ENCODE peak calls at places on chromosomes 1 and 21, in four cellular contexts. J is astrocyte, K is sigmoid colon, U is IMR-90. I is an unnamed sample.

GRCh38 chr1:236336084-236336483 is 54.3 kb upstream of the ERO1B start:
- DNase-seq in K (no peak), J (no peak), U (no peak), I (peak; percentile 25)

GRCh38 chr1:220887202-220887867 is 8.1 kb downstream of the HLX start:
- DNase-seq in K (no peak), U (no peak), J (no peak), I (no peak)

GRCh38 chr1:67675800-67676199 is 9.2 kb upstream of the GADD45A start:
- DNase-seq in U (peak; percentile 65), J (no peak), K (no peak), I (no peak)

GRCh38 chr1:67429528-67430357 is 459 bp downstream of the SERBP1 start:
- DNase-seq in J (no peak), U (no peak), K (peak; percentile 68), I (no peak)

GRCh38 chr1:197733324-197733723 is 42.0 kb downstream of the DENND1B start:
- DNase-seq in U (no peak), J (no peak), K (no peak), I (no peak)

GRCh38 chr21:34205811-34206635 is 132.6 kb downstream of the MRPS6 start:
- DNase-seq in K (no peak), U (no peak), J (no peak), I (peak; percentile 32)

GRCh38 chr1:49102752-49103151 is 326.1 kb upstream of the BEND5 start:
- DNase-seq in J (peak; percentile 97), K (no peak), U (no peak), I (peak; percentile 39)

GRCh38 chr1:93468681-93469080 is 20.8 kb downstream of the FNBP1L start:
- DNase-seq in K (no peak), J (peak; percentile 77), U (peak; percentile 22), I (no peak)

GRCh38 chr21:26115346-26115745 is 55.2 kb downstream of the APP start:
- DNase-seq in J (no peak), U (no peak), K (no peak), I (no peak)

GRCh38 chr1:18090636-18091035 is 17.0 kb upstream of the IGSF21 start:
- DNase-seq in U (no peak), J (no peak), K (no peak), I (no peak)

GRCh38 chr21:38494688-38495087 is 3.6 kb downstream of the ERG start:
- DNase-seq in U (no peak), J (peak; percentile 45), K (no peak), I (no peak)

GRCh38 chr1:84947536-84948410 is 49.1 kb downstream of the MCOLN2 start:
- DNase-seq in K (no peak), J (no peak), U (no peak), I (peak; percentile 92)

GRCh38 chr1:46204406-46204742 is 1.2 kb downstream of the LURAP1 start:
- DNase-seq in J (no peak), K (peak; percentile 68), U (no peak), I (no peak)

GRCh38 chr21:42102063-42102462 is 30.9 kb downstream of the UMODL1 start:
- DNase-seq in K (no peak), J (peak; percentile 81), U (no peak), I (peak; percentile 13)

GRCh38 chr21:25837545-25838263 is 102.9 kb downstream of the GABPA start:
- DNase-seq in U (peak; percentile 89), J (peak; percentile 92), K (no peak), I (no peak)

GRCh38 chr1:168803696-168804510 is 74.9 kb upstream of the DPT start:
- DNase-seq in U (no peak), J (peak; percentile 3), K (no peak), I (no peak)

GRCh38 chr1:203564024-203564423 is 62.6 kb upstream of the ATP2B4 start:
- DNase-seq in U (peak; percentile 58), K (no peak), J (peak; percentile 61), I (no peak)

GRCh38 chr1:27873671-27874384 is 1.5 kb downstream of the THEMIS2 start:
- DNase-seq in K (peak; percentile 75), J (no peak), U (no peak), I (no peak)

DNA sequence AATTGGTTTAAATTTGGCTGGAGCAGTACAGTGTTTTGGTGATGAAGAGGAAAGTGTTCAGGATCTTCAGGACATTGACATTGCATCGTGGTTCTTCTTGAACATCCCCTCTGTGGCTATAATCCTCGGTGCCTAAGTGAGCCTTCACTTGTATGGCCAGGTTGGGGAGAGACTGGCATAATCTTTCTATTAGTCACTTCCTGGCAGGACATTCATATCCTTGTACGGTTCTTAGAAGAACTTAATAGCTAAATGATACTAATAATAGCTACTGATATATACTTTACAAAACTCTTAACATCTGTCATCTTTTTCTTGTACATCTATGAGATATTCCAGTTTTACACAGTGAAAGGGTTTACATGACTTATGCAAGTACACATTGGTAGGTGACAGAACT is 35.8 kb downstream of the CELF3 start:
- DNase-seq in U (peak; percentile 89), K (no peak), J (peak; percentile 92), I (peak; percentile 91)
- H3K4me3 ChIP-seq in U (no peak overlapping the region), K (no peak overlapping the region), J (peak overlapping the region; percentile 22), I (no peak overlapping the region)

DNA sequence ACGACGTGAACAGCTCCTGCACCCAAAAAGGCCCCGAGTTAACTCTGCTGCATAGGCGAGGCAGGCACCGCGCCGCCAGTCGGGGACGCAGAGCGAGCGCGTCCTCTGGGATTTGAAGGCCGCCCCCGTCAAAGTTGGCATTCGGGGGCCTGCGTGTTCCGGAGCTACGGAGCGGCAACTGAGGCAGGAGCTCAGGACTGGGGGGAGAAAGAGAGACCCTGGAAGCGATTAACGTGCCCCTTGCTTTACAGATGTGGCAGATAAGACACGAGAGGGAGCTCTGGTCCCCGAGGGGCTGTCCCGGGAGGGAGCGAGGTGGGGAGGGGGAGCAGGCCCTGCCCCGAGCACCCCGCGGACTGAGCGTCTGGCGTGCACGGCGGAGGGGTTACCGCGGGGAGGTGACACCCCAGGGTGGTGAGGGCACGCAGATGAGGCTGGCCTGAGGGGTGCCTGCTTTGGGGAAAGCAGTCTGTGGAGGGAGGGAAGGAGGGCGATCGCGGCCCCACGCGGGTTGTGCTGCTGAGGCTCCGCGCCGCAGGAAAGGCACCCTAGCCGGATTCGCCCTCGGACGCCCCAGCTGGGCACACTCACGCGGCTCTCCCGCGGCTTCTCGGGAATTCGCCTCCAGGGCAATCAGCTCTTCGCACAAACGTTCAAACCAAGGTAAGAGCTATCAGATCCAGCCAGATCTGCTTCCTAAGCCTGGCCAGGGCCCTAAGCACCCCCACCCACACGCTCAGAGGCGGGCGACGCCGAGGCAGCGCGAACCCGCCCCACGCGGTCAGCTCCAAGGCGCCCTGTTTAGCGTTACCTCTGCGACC is 26.5 kb downstream of the ACTA1 start:
- DNase-seq in U (no peak), K (no peak), J (no peak), I (no peak)
- H3K4me3 ChIP-seq in U (no peak overlapping the region), K (peak overlapping the region; percentile 11), J (peak overlapping the region; percentile 17), I (no peak overlapping the region)

GRCh38 chr1:109722920-109723319 is 10.9 kb downstream of the GSTM5 start:
- DNase-seq in J (no peak), U (no peak), K (no peak), I (no peak)
- H3K4me3 ChIP-seq in J (no peak overlapping the region), U (no peak overlapping the region), K (no peak overlapping the region), I (no peak overlapping the region)

DNA sequence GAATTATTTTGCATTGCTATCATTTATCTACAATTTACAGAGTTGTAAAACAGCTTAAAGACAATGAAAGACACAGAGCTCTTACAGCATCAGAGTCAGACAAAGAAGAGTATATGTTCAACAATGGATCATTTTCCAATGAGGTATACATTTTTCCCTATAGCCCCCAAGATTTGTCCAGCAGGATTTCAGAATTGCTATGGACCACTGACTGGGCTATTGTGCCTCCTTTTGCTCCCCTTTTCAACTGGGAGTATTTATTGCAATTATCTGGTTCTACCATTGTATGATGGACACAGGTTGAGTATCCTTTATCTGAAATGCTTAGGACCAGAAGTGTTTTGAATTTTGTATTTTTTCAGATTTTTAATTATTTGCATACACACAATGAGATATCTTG is 62.5 kb upstream of the DNAH14 start:
- DNase-seq in K (no peak), J (no peak), U (no peak), I (no peak)
- H3K4me3 ChIP-seq in K (no peak overlapping the region), J (no peak overlapping the region), U (no peak overlapping the region), I (no peak overlapping the region)